ENCODE peak calls at places on chromosomes 2 and 18, in five cellular contexts. G is CD8-positive, alpha-beta T cell; M is astrocyte of the spinal cord; X is right atrium auricular region; O is tibial artery. N is an unnamed sample.

GRCh38 chr2:71689393-71689792 is 236.0 kb downstream of the DYSF start:
- DNase-seq in G (no peak), O (peak), M (no peak), X (no peak), N (no peak)

GRCh38 chr2:8985561-8986326 is 17.7 kb downstream of the MBOAT2 start:
- DNase-seq in M (peak), X (no peak), G (no peak), O (no peak), N (peak)

GRCh38 chr18:48172226-48173006 is 236.8 kb downstream of the ZBTB7C start:
- DNase-seq in X (no peak), M (no peak), G (no peak), O (peak), N (no peak)

GRCh38 chr2:167966937-167967913 is 280.2 kb downstream of the STK39 start:
- DNase-seq in X (no peak), G (no peak), O (no peak), M (no peak), N (peak)

GRCh38 chr2:17804358-17804757 is 11.9 kb upstream of the MSGN1 start:
- DNase-seq in G (no peak), X (peak), M (no peak), O (no peak), N (no peak)

GRCh38 chr18:4248686-4249085 is 206.4 kb downstream of the DLGAP1 start:
- DNase-seq in G (no peak), X (no peak), O (no peak), M (no peak), N (no peak)

GRCh38 chr18:6210349-6211173 is 204.2 kb downstream of the L3MBTL4 start:
- DNase-seq in G (no peak), X (no peak), M (no peak), O (no peak), N (no peak)

GRCh38 chr18:31325051-31325450 is 7.1 kb downstream of the DSG1 start:
- DNase-seq in X (no peak), M (peak), G (no peak), O (no peak), N (peak)

GRCh38 chr2:241110607-241111442 is 8.7 kb upstream of the MTERF4 start:
- DNase-seq in X (no peak), O (peak), M (no peak), G (peak), N (no peak)

GRCh38 chr2:236899945-236900640 is 185.6 kb upstream of the COPS8 start:
- DNase-seq in G (no peak), O (no peak), X (no peak), M (no peak), N (no peak)

GRCh38 chr2:127479219-127479825 is 47.0 kb downstream of the IWS1 start:
- DNase-seq in G (no peak), O (no peak), M (peak), X (no peak), N (peak)

GRCh38 chr2:158926478-158926948 is 41.9 kb upstream of the TANC1 start:
- DNase-seq in O (no peak), G (no peak), X (no peak), M (peak), N (peak)

GRCh38 chr2:54524236-54524991 is 68.3 kb downstream of the SPTBN1 start:
- DNase-seq in M (peak), O (no peak), G (no peak), X (no peak), N (peak)

GRCh38 chr2:200772620-200773019 is 39.1 kb upstream of the BZW1 start:
- DNase-seq in O (no peak), G (no peak), M (no peak), X (no peak), N (no peak)

GRCh38 chr2:167386694-167387093 is 498.4 kb downstream of the XIRP2 start:
- DNase-seq in X (no peak), G (no peak), O (no peak), M (no peak), N (no peak)

GRCh38 chr2:173614265-173614930 is 259.7 kb downstream of the CDCA7 start:
- DNase-seq in X (no peak), O (no peak), G (no peak), M (no peak), N (no peak)

GRCh38 chr2:73892631-73893329 is at the start of gene ACTG2:
- DNase-seq in M (peak), X (no peak), O (peak), G (no peak), N (no peak)

GRCh38 chr18:66874375-66874774 is 270.5 kb upstream of the CDH19 start:
- DNase-seq in X (no peak), G (no peak), O (no peak), M (no peak), N (no peak)

GRCh38 chr2:120452131-120452530 is 106.2 kb downstream of the INHBB start:
- DNase-seq in G (no peak), X (no peak), O (no peak), M (no peak), N (no peak)

GRCh38 chr2:223109341-223109740 is 57.4 kb downstream of the KCNE4 start:
- DNase-seq in O (no peak), G (no peak), X (no peak), M (peak), N (no peak)

GRCh38 chr2:200382883-200383282 is 76.4 kb downstream of the SPATS2L start:
- DNase-seq in G (no peak), X (no peak), M (no peak), O (no peak), N (no peak)

GRCh38 chr2:150403457-150403856 is 84.0 kb downstream of the RND3 start:
- DNase-seq in O (no peak), X (no peak), G (no peak), M (no peak), N (no peak)

GRCh38 chr2:229620759-229621158 is 93.6 kb downstream of the DNER start:
- DNase-seq in G (no peak), X (no peak), O (no peak), M (no peak), N (no peak)

GRCh38 chr2:29011650-29012060 is 30.6 kb downstream of the TOGARAM2 start:
- DNase-seq in M (peak), G (peak), X (peak), O (no peak), N (no peak)

GRCh38 chr2:25438793-25439192 is 97.1 kb upstream of the DNMT3A start:
- DNase-seq in X (no peak), G (no peak), M (no peak), O (no peak), N (no peak)

GRCh38 chr2:9001229-9001628 is 2.3 kb downstream of the MBOAT2 start:
- DNase-seq in G (no peak), O (no peak), M (peak), X (no peak), N (peak)

GRCh38 chr2:239269173-239269865 is 131.5 kb downstream of the HDAC4 start:
- DNase-seq in M (no peak), X (no peak), O (peak), G (no peak), N (no peak)

GRCh38 chr2:60974652-60975051 is 42.9 kb upstream of the PEX13 start:
- DNase-seq in M (no peak), G (no peak), O (no peak), X (no peak), N (no peak)

GRCh38 chr2:37555457-37555856 is 116.0 kb downstream of the CDC42EP3 start:
- DNase-seq in M (no peak), O (no peak), G (peak), X (no peak), N (no peak)

GRCh38 chr2:154697422-154698237 is 865 bp upstream of the KCNJ3 start:
- DNase-seq in O (peak), M (no peak), G (no peak), X (no peak), N (no peak)

GRCh38 chr2:66869076-66869475 is 434.2 kb downstream of the MEIS1 start:
- DNase-seq in O (no peak), G (no peak), M (peak), X (no peak), N (peak)

DNA sequence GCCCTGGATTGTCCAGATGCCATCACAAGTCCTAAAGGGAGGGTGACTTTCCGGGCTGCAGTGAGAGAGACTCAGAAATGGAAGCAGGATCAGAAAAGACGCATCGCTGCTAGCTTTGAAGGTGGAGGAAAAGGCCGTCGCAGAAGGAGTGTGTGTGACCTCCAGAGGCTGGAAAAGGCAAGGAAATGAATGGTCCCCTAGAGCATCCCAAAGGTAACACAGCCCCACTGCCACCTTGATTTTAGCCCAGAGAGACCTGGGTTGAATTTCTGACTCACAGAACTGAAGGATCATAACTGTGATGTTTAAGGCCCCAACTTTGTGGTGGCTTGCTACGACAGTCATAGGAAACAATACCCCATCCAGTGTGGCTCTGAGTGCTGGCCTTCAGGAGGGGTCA is 8.6 kb upstream of the NCK2 start:
- DNase-seq in G (peak), M (no peak), O (no peak), X (no peak), N (no peak)
- TF ChIP-seq CTCF in G (no peak), M (no peak), O (no peak), X (no peak), N (no peak)

GRCh38 chr2:20108655-20109396 is 57.4 kb upstream of the LAPTM4A start:
- DNase-seq in M (no peak), O (no peak), G (no peak), X (no peak), N (no peak)

GRCh38 chr2:20104900-20105545 is 53.6 kb upstream of the LAPTM4A start:
- DNase-seq in O (no peak), G (no peak), X (no peak), M (no peak), N (no peak)

GRCh38 chr2:20107776-20108175 is 56.3 kb upstream of the LAPTM4A start:
- DNase-seq in G (no peak), O (no peak), X (no peak), M (no peak), N (no peak)

GRCh38 chr2:20103514-20103913 is 52.1 kb upstream of the LAPTM4A start:
- DNase-seq in M (no peak), O (no peak), G (no peak), X (no peak), N (no peak)

DNA sequence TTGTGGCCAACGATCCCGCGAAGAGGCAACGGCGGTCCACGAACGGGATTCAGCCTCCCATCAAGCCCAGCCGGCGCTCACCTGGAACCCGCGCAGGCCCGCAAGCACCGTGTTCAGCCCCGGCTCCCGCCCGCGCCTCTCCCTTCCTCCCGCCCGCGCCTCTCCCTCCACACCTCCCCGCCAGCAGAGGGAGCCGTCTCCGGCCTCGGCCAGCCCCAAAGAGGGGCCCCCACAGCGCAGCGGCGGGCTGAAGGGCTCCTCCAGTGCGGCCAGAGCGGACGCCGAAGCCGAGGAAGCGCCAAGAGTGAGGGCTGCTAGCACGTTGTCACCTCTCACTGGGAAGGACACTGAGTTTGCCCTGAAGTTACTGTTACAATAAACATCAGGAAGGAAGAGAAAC is 55.3 kb upstream of the LAPTM4A start:
- DNase-seq in M (no peak), O (no peak), G (no peak), X (no peak), N (no peak)
- H3K4me3 ChIP-seq in M (no peak), O (no peak), G (no peak), X (peak), N (no peak)

GRCh38 chr2:85830645-85831044 is 58.1 kb downstream of the ST3GAL5 start:
- DNase-seq in M (no peak), O (no peak), G (no peak), X (no peak), N (no peak)
- TF ChIP-seq CTCF in M (peak), O (no peak), G (peak), X (no peak), N (no peak)

GRCh38 chr2:32425719-32426141 is 68.9 kb downstream of the BIRC6 start:
- DNase-seq in M (peak), O (no peak), G (no peak), X (no peak), N (peak)
- H3K4me3 ChIP-seq in M (no peak), O (peak), G (no peak), X (no peak), N (peak)